ENCODE peak calls at places on chromosomes 7 and 10, in seven cellular contexts. A is body of pancreas, S is uterus, O is spleen, W is A549, N is left ventricle myocardium inferior, Z is fibroblast of lung. T is an unnamed sample. For H3K4me1, the result is how much of the 10 kb centered on the place peaks cover.

GRCh38 chr7:137940656-137941518 is 61.0 kb downstream of the CREB3L2 start:
- DNase-seq in Z (peak), N (no peak), W (no peak), S (no peak), O (no peak), A (no peak), T (no peak)

GRCh38 chr7:117041007-117041406 is 87.7 kb downstream of the ST7 start:
- DNase-seq in O (no peak), Z (peak), A (no peak), N (no peak), S (no peak), W (no peak), T (no peak)

GRCh38 chr7:108406474-108406873 is 49.8 kb downstream of the NRCAM start:
- DNase-seq in A (no peak), W (no peak), S (no peak), Z (peak), N (no peak), O (no peak), T (no peak)

GRCh38 chr10:33134011-33134751 is 176.2 kb upstream of the ITGB1 start:
- DNase-seq in N (no peak), S (peak), O (no peak), A (peak), Z (peak), W (peak), T (peak)

GRCh38 chr7:47295606-47296005 is 286.3 kb downstream of the TNS3 start:
- DNase-seq in W (no peak), Z (no peak), A (no peak), S (no peak), N (no peak), O (no peak), T (no peak)

GRCh38 chr7:77338883-77339629 is 77.1 kb downstream of the GSAP start:
- DNase-seq in W (peak), O (no peak), Z (no peak), S (no peak), N (no peak), A (no peak), T (no peak)

GRCh38 chr10:6082496-6083395 is 6.1 kb upstream of the RBM17 start:
- DNase-seq in O (no peak), W (no peak), N (peak), S (no peak), Z (no peak), A (no peak), T (no peak)

GRCh38 chr7:34652784-34653183 is 5.2 kb upstream of the NPSR1 start:
- DNase-seq in A (no peak), Z (peak), W (no peak), O (no peak), N (no peak), S (no peak), T (no peak)

GRCh38 chr7:69534461-69535041 is 63.7 kb upstream of the AUTS2 start:
- DNase-seq in N (no peak), Z (no peak), O (no peak), A (no peak), S (no peak), W (no peak), T (no peak)

GRCh38 chr7:149161241-149161848 is 14.1 kb downstream of the ZNF398 start:
- DNase-seq in S (no peak), O (no peak), N (no peak), W (peak), Z (peak), A (no peak), T (no peak)

GRCh38 chr10:49629286-49629915 is 15.6 kb downstream of the CHAT start:
- DNase-seq in N (no peak), S (no peak), A (no peak), O (peak), W (no peak), Z (no peak), T (no peak)

DNA sequence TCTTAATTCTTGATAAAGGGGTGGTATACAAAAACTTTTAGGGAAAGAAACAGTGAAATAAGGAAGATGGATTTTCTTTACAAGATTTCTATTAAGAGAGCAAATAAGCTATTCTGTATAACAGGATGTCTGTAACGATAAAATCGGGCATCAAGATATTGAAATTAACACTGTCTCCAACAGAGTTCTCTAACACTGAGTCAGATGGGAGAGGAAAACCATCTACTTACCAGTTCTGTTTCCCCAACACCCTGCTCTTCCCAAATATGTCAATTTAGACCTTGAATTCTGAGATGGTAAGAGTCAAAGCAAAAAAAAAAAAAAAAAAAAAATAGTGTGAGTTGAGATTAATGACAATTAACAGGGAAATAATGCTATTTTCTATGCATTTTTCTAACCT is 23.0 kb downstream of the SMURF1 start:
- DNase-seq in S (no peak), Z (no peak), O (no peak), W (no peak), A (no peak), N (no peak), T (no peak)
- H3K4me1 ChIP-seq in S (under half), Z (under half), O (under half), W (under half), A (under half), N (half or more), T (under half)

GRCh38 chr10:44466236-44466635 is 81.3 kb upstream of the CXCL12 start:
- DNase-seq in N (no peak), A (no peak), W (no peak), Z (peak), S (no peak), O (no peak), T (no peak)

GRCh38 chr10:44468525-44468924 is 83.6 kb upstream of the CXCL12 start:
- DNase-seq in O (no peak), N (no peak), A (no peak), Z (no peak), S (no peak), W (no peak), T (no peak)

GRCh38 chr10:44467090-44467489 is 82.2 kb upstream of the CXCL12 start:
- DNase-seq in N (no peak), S (no peak), A (no peak), Z (no peak), O (no peak), W (no peak), T (no peak)

GRCh38 chr10:44468965-44469364 is 84.1 kb upstream of the CXCL12 start:
- DNase-seq in Z (no peak), W (no peak), S (no peak), N (no peak), A (no peak), O (no peak), T (no peak)

DNA sequence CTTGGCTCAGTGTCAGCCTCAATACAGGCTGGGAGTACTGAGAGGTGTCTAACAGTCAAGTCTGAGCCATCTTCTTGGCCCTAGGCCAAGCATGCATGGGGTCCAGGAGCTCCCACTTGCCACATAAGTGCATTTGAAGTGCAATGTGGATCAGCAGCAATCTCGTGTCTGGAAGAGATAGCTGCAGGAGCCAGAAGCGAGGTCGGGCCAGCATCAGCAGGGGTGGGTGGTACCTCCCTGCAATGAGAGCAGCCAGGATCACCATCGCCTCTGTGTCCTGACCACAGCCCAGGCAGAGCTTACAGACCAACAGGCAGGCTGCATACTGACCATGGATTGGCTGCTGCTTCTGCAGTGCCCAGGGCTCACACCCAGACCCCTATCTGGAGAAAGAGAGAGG is 83.0 kb upstream of the CXCL12 start:
- DNase-seq in W (no peak), O (no peak), A (no peak), N (no peak), Z (no peak), S (no peak), T (no peak)
- TF ChIP-seq CTCF in W (no peak), O (no peak), A (no peak), N (no peak), Z (no peak), S (no peak), T (no peak)

GRCh38 chr10:119367841-119368549 is 160.6 kb downstream of the GRK5 start:
- DNase-seq in A (no peak), O (no peak), N (no peak), Z (no peak), W (no peak), S (no peak), T (no peak)

GRCh38 chr10:119370046-119370770 is 162.8 kb downstream of the GRK5 start:
- DNase-seq in W (no peak), N (peak), O (no peak), Z (peak), S (no peak), A (no peak), T (no peak)

GRCh38 chr10:119370972-119371703 is 163.8 kb downstream of the GRK5 start:
- DNase-seq in Z (peak), A (no peak), N (peak), W (no peak), S (no peak), O (peak), T (no peak)

GRCh38 chr10:119368581-119368980 is 161.2 kb downstream of the GRK5 start:
- DNase-seq in S (no peak), Z (no peak), O (no peak), A (no peak), W (no peak), N (no peak), T (no peak)

DNA sequence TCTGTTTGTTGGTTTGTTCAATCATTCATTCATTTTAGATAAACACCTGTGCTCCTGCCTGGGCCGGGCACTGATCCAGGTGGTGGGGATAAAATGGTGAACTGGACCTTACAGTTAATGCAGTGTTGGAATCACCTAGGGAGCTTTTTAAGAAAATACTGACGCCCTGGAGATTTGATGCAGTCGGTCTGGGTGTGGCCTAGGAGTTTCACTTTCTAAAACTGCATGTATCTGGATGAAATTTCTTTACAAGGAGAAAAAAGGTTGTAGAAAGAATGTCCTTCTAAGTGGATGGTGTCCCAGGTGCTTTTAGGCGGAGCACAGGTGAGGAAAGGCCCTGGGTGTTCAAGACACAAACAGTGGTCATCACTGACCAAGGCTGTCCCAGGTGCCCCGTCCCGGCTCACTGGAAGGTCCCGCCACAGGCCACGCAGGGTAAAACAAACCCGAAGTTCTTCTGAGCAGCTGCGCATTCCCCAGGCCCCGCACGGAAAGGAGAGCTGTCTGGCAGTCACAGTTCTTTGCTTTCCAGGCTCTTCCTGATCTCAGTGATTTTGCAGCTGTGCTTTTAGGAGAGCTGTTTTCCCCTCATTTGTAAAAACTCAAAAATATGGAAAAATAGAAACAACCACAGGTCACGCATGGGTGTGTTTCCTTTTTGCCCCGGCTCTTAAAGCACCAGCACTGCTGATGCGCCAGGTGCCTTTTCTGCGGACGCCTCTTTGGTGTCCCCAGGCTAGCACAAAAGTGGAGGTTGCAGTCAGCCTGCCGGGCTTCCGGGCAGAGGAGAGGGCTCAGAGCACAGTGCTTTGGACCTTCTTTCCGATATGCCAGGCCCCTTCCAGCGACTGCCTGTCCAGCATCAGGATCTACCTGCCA is 161.9 kb downstream of the GRK5 start:
- DNase-seq in A (no peak), Z (no peak), W (no peak), N (no peak), O (peak), S (no peak), T (no peak)
- H3K27ac ChIP-seq in A (no peak), Z (peak), W (no peak), N (peak), O (peak), S (peak), T (no peak)

GRCh38 chr10:110074986-110075664 is 67.3 kb downstream of the ADD3 start:
- DNase-seq in W (no peak), O (no peak), N (no peak), Z (peak), A (no peak), S (no peak), T (no peak)
- H3K4me1 ChIP-seq in W (under half), O (under half), N (half or more), Z (under half), A (under half), S (under half), T (half or more)

GRCh38 chr10:63901228-63901627 is 380.0 kb downstream of the REEP3 start:
- DNase-seq in W (peak), S (no peak), A (no peak), O (no peak), N (no peak), Z (no peak), T (no peak)
- TF ChIP-seq CTCF in W (no peak), S (no peak), A (no peak), O (no peak), N (no peak), Z (peak), T (no peak)

GRCh38 chr7:43659549-43659896 is 69.8 kb downstream of the COA1 start:
- DNase-seq in O (no peak), S (no peak), N (no peak), W (no peak), Z (no peak), A (no peak), T (no peak)
- H3K27ac ChIP-seq in O (peak), S (no peak), N (no peak), W (peak), Z (peak), A (peak), T (no peak)

GRCh38 chr7:17530249-17530648 is 231.8 kb downstream of the AHR start:
- DNase-seq in O (no peak), N (no peak), Z (peak), W (no peak), A (no peak), S (no peak), T (no peak)
- H3K4me1 ChIP-seq in O (under half), N (under half), Z (under half), W (under half), A (under half), S (under half), T (under half)

GRCh38 chr10:22345301-22346086 is at the start of gene SPAG6:
- DNase-seq in Z (no peak), O (peak), W (no peak), S (peak), N (peak), A (peak), T (peak)
- TF ChIP-seq CTCF in Z (no peak), O (no peak), W (no peak), S (no peak), N (no peak), A (no peak), T (no peak)

GRCh38 chr10:122632561-122632960 is 67.1 kb downstream of the C10orf120 start:
- DNase-seq in N (peak), S (no peak), O (peak), A (no peak), W (no peak), Z (no peak), T (no peak)
- H3K27ac ChIP-seq in N (no peak), S (no peak), O (no peak), A (no peak), W (no peak), Z (no peak), T (no peak)

GRCh38 chr7:127585044-127585953 is at the start of gene GCC1:
- DNase-seq in Z (peak), S (peak), N (peak), O (peak), A (peak), W (peak), T (peak)

GRCh38 chr7:127587663-127588018 is 570 bp upstream of the ARF5 start:
- DNase-seq in S (peak), N (peak), O (peak), A (peak), Z (no peak), W (no peak), T (no peak)

GRCh38 chr7:127588019-127588696 is at the start of gene ARF5:
- DNase-seq in Z (peak), O (peak), S (peak), N (peak), W (peak), A (peak), T (peak)

GRCh38 chr7:127584648-127585043 is 750 bp downstream of the GCC1 start:
- DNase-seq in W (no peak), Z (no peak), N (no peak), O (peak), S (no peak), A (no peak), T (no peak)

GRCh38 chr7:127586346-127586745 is 950 bp upstream of the GCC1 start:
- DNase-seq in Z (no peak), W (no peak), S (no peak), A (no peak), N (no peak), O (no peak), T (no peak)
- H3K4me1 ChIP-seq in Z (under half), W (under half), S (under half), A (half or more), N (half or more), O (under half), T (half or more)

T was measured in CD8-positive, alpha-beta T cell.